ENCODE peak calls at places on chromosomes 16 and 17, in ten cellular contexts. One of them, this sample, is unnamed.

GRCh38 chr17:14940112-14940945 is 324.8 kb downstream of the PMP22 start:
- DNase-seq in choroid plexus epithelial cell: peak
- DNase-seq in endothelial cell: no peak
- DNase-seq in stomach: no peak
- DNase-seq in Calu3: no peak
- DNase-seq in activated B cell treated with CpG ODN at 0.5 μM for 24 hours: no peak
- DNase-seq in PC-9: no peak
- DNase-seq in uterus: no peak
- DNase-seq in cardiac fibroblast: no peak
- DNase-seq in left lung: no peak
- DNase-seq in this sample: no peak

GRCh38 chr16:67015317-67015731 is 13.6 kb upstream of the CBFB start:
- DNase-seq in choroid plexus epithelial cell: no peak
- DNase-seq in endothelial cell: no peak
- DNase-seq in stomach: no peak
- DNase-seq in Calu3: peak
- DNase-seq in activated B cell treated with CpG ODN at 0.5 μM for 24 hours: no peak
- DNase-seq in PC-9: no peak
- DNase-seq in uterus: peak
- DNase-seq in cardiac fibroblast: no peak
- DNase-seq in left lung: no peak
- DNase-seq in this sample: peak

GRCh38 chr16:80536246-80536645 is 4.5 kb upstream of the DYNLRB2 start:
- DNase-seq in choroid plexus epithelial cell: no peak
- DNase-seq in endothelial cell: no peak
- DNase-seq in stomach: no peak
- DNase-seq in Calu3: no peak
- DNase-seq in activated B cell treated with CpG ODN at 0.5 μM for 24 hours: no peak
- DNase-seq in PC-9: no peak
- DNase-seq in uterus: no peak
- DNase-seq in cardiac fibroblast: no peak
- DNase-seq in left lung: no peak
- DNase-seq in this sample: no peak

GRCh38 chr16:22969567-22969966 is 155.6 kb downstream of the HS3ST2 start:
- DNase-seq in choroid plexus epithelial cell: no peak
- DNase-seq in endothelial cell: no peak
- DNase-seq in stomach: no peak
- DNase-seq in Calu3: peak
- DNase-seq in activated B cell treated with CpG ODN at 0.5 μM for 24 hours: no peak
- DNase-seq in PC-9: peak
- DNase-seq in uterus: peak
- DNase-seq in cardiac fibroblast: no peak
- DNase-seq in left lung: no peak
- DNase-seq in this sample: no peak

GRCh38 chr16:10619271-10619849 is 39.0 kb upstream of the EMP2 start:
- DNase-seq in choroid plexus epithelial cell: no peak
- DNase-seq in endothelial cell: no peak
- DNase-seq in stomach: peak
- DNase-seq in Calu3: peak
- DNase-seq in activated B cell treated with CpG ODN at 0.5 μM for 24 hours: no peak
- DNase-seq in PC-9: no peak
- DNase-seq in uterus: no peak
- DNase-seq in cardiac fibroblast: no peak
- DNase-seq in left lung: peak
- DNase-seq in this sample: no peak

GRCh38 chr17:78915872-78916632 is 9.1 kb downstream of the TIMP2 start:
- DNase-seq in choroid plexus epithelial cell: peak
- DNase-seq in endothelial cell: peak
- DNase-seq in stomach: peak
- DNase-seq in Calu3: peak
- DNase-seq in activated B cell treated with CpG ODN at 0.5 μM for 24 hours: no peak
- DNase-seq in PC-9: peak
- DNase-seq in uterus: peak
- DNase-seq in cardiac fibroblast: peak
- DNase-seq in left lung: peak
- DNase-seq in this sample: no peak

GRCh38 chr17:74336307-74336706 is 10.3 kb downstream of the KIF19 start:
- DNase-seq in choroid plexus epithelial cell: no peak
- DNase-seq in endothelial cell: no peak
- DNase-seq in stomach: no peak
- DNase-seq in Calu3: no peak
- DNase-seq in activated B cell treated with CpG ODN at 0.5 μM for 24 hours: no peak
- DNase-seq in PC-9: no peak
- DNase-seq in uterus: no peak
- DNase-seq in cardiac fibroblast: no peak
- DNase-seq in left lung: no peak
- DNase-seq in this sample: no peak

GRCh38 chr16:24010440-24011089 is 174.8 kb downstream of the PRKCB start:
- DNase-seq in choroid plexus epithelial cell: peak
- DNase-seq in endothelial cell: peak
- DNase-seq in stomach: peak
- DNase-seq in Calu3: peak
- DNase-seq in activated B cell treated with CpG ODN at 0.5 μM for 24 hours: peak
- DNase-seq in PC-9: no peak
- DNase-seq in uterus: peak
- DNase-seq in cardiac fibroblast: peak
- DNase-seq in left lung: no peak
- DNase-seq in this sample: no peak

GRCh38 chr16:53022374-53022773 is 30.3 kb downstream of the CHD9NB start:
- DNase-seq in choroid plexus epithelial cell: peak
- DNase-seq in endothelial cell: peak
- DNase-seq in stomach: peak
- DNase-seq in Calu3: peak
- DNase-seq in activated B cell treated with CpG ODN at 0.5 μM for 24 hours: no peak
- DNase-seq in PC-9: no peak
- DNase-seq in uterus: peak
- DNase-seq in cardiac fibroblast: peak
- DNase-seq in left lung: no peak
- DNase-seq in this sample: no peak

GRCh38 chr17:32813021-32813420 is 63.9 kb downstream of the MYO1D start:
- DNase-seq in choroid plexus epithelial cell: peak
- DNase-seq in endothelial cell: no peak
- DNase-seq in stomach: no peak
- DNase-seq in Calu3: no peak
- DNase-seq in activated B cell treated with CpG ODN at 0.5 μM for 24 hours: no peak
- DNase-seq in PC-9: no peak
- DNase-seq in uterus: no peak
- DNase-seq in cardiac fibroblast: peak
- DNase-seq in left lung: no peak
- DNase-seq in this sample: no peak

GRCh38 chr16:2584742-2585650 is 47.2 kb downstream of the PDPK1 start:
- DNase-seq in choroid plexus epithelial cell: peak
- DNase-seq in endothelial cell: no peak
- DNase-seq in stomach: no peak
- DNase-seq in Calu3: no peak
- DNase-seq in activated B cell treated with CpG ODN at 0.5 μM for 24 hours: no peak
- DNase-seq in PC-9: no peak
- DNase-seq in uterus: no peak
- DNase-seq in cardiac fibroblast: peak
- DNase-seq in left lung: peak
- DNase-seq in this sample: no peak

GRCh38 chr16:72910875-72911274 is 137.1 kb downstream of the ZFHX3 start:
- DNase-seq in choroid plexus epithelial cell: no peak
- DNase-seq in endothelial cell: no peak
- DNase-seq in stomach: no peak
- DNase-seq in Calu3: no peak
- DNase-seq in activated B cell treated with CpG ODN at 0.5 μM for 24 hours: no peak
- DNase-seq in PC-9: no peak
- DNase-seq in uterus: no peak
- DNase-seq in cardiac fibroblast: no peak
- DNase-seq in left lung: no peak
- DNase-seq in this sample: no peak

GRCh38 chr17:61579961-61580360 is 11.1 kb downstream of the NACA2 start:
- DNase-seq in choroid plexus epithelial cell: no peak
- DNase-seq in endothelial cell: no peak
- DNase-seq in stomach: no peak
- DNase-seq in Calu3: no peak
- DNase-seq in activated B cell treated with CpG ODN at 0.5 μM for 24 hours: no peak
- DNase-seq in PC-9: no peak
- DNase-seq in uterus: no peak
- DNase-seq in cardiac fibroblast: no peak
- DNase-seq in left lung: no peak
- DNase-seq in this sample: no peak
- TF ChIP-seq CTCF in choroid plexus epithelial cell: no peak
- TF ChIP-seq CTCF in endothelial cell: no peak
- TF ChIP-seq CTCF in stomach: no peak
- TF ChIP-seq CTCF in Calu3: no peak
- TF ChIP-seq CTCF in activated B cell treated with CpG ODN at 0.5 μM for 24 hours: no peak
- TF ChIP-seq CTCF in PC-9: no peak
- TF ChIP-seq CTCF in uterus: no peak
- TF ChIP-seq CTCF in cardiac fibroblast: no peak
- TF ChIP-seq CTCF in left lung: no peak
- TF ChIP-seq CTCF in this sample: no peak

GRCh38 chr16:68235105-68235881 is 634 bp downstream of the ESRP2 start:
- DNase-seq in choroid plexus epithelial cell: no peak
- DNase-seq in endothelial cell: no peak
- DNase-seq in stomach: peak
- DNase-seq in Calu3: peak
- DNase-seq in activated B cell treated with CpG ODN at 0.5 μM for 24 hours: no peak
- DNase-seq in PC-9: peak
- DNase-seq in uterus: no peak
- DNase-seq in cardiac fibroblast: no peak
- DNase-seq in left lung: peak
- DNase-seq in this sample: no peak
- TF ChIP-seq CTCF in choroid plexus epithelial cell: no peak
- TF ChIP-seq CTCF in endothelial cell: no peak
- TF ChIP-seq CTCF in stomach: no peak
- TF ChIP-seq CTCF in Calu3: no peak
- TF ChIP-seq CTCF in activated B cell treated with CpG ODN at 0.5 μM for 24 hours: no peak
- TF ChIP-seq CTCF in PC-9: no peak
- TF ChIP-seq CTCF in uterus: no peak
- TF ChIP-seq CTCF in cardiac fibroblast: no peak
- TF ChIP-seq CTCF in left lung: no peak
- TF ChIP-seq CTCF in this sample: no peak

GRCh38 chr16:28062261-28063046 is 1.1 kb downstream of the GSG1L start:
- DNase-seq in choroid plexus epithelial cell: no peak
- DNase-seq in endothelial cell: no peak
- DNase-seq in stomach: no peak
- DNase-seq in Calu3: no peak
- DNase-seq in activated B cell treated with CpG ODN at 0.5 μM for 24 hours: no peak
- DNase-seq in PC-9: no peak
- DNase-seq in uterus: no peak
- DNase-seq in cardiac fibroblast: no peak
- DNase-seq in left lung: no peak
- DNase-seq in this sample: no peak

GRCh38 chr16:28064706-28065249 is 1.3 kb upstream of the GSG1L start:
- DNase-seq in choroid plexus epithelial cell: no peak
- DNase-seq in endothelial cell: no peak
- DNase-seq in stomach: no peak
- DNase-seq in Calu3: no peak
- DNase-seq in activated B cell treated with CpG ODN at 0.5 μM for 24 hours: no peak
- DNase-seq in PC-9: no peak
- DNase-seq in uterus: no peak
- DNase-seq in cardiac fibroblast: no peak
- DNase-seq in left lung: no peak
- DNase-seq in this sample: no peak

GRCh38 chr16:28063047-28063521 is 430 bp downstream of the GSG1L start:
- DNase-seq in choroid plexus epithelial cell: peak
- DNase-seq in endothelial cell: peak
- DNase-seq in stomach: no peak
- DNase-seq in Calu3: no peak
- DNase-seq in activated B cell treated with CpG ODN at 0.5 μM for 24 hours: no peak
- DNase-seq in PC-9: no peak
- DNase-seq in uterus: no peak
- DNase-seq in cardiac fibroblast: no peak
- DNase-seq in left lung: no peak
- DNase-seq in this sample: no peak

GRCh38 chr16:28064150-28064549 is 636 bp upstream of the GSG1L start:
- DNase-seq in choroid plexus epithelial cell: no peak
- DNase-seq in endothelial cell: no peak
- DNase-seq in stomach: no peak
- DNase-seq in Calu3: no peak
- DNase-seq in activated B cell treated with CpG ODN at 0.5 μM for 24 hours: no peak
- DNase-seq in PC-9: no peak
- DNase-seq in uterus: no peak
- DNase-seq in cardiac fibroblast: no peak
- DNase-seq in left lung: no peak
- DNase-seq in this sample: no peak

DNA sequence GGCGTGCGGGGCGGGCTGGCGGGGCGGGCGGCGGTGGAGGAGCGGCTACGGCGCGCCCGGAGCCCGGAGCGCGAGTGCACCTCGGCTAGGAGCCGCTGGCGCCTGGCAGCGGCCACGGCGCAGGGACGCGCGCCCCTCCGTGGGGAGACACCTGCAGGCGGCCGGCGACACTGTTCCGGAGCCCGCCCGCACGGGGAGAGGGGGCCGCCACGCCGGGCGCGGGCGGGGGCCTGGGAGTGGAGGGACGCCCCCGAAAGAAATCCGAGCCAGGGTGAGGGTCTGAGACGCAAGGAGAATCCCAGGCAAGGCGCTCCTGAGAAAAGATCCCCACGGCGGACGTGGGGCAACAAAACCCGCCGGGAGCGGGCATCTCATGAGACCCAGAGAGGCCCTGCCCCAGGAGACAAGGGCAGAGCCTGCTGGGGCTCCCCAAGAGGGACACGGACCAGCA is at the start of gene GSG1L:
- DNase-seq in choroid plexus epithelial cell: no peak
- DNase-seq in endothelial cell: peak
- DNase-seq in stomach: no peak
- DNase-seq in Calu3: peak
- DNase-seq in activated B cell treated with CpG ODN at 0.5 μM for 24 hours: no peak
- DNase-seq in PC-9: no peak
- DNase-seq in uterus: no peak
- DNase-seq in cardiac fibroblast: no peak
- DNase-seq in left lung: no peak
- DNase-seq in this sample: no peak
- TF ChIP-seq CTCF in choroid plexus epithelial cell: no peak
- TF ChIP-seq CTCF in endothelial cell: no peak
- TF ChIP-seq CTCF in stomach: no peak
- TF ChIP-seq CTCF in Calu3: peak
- TF ChIP-seq CTCF in activated B cell treated with CpG ODN at 0.5 μM for 24 hours: no peak
- TF ChIP-seq CTCF in PC-9: no peak
- TF ChIP-seq CTCF in uterus: no peak
- TF ChIP-seq CTCF in cardiac fibroblast: no peak
- TF ChIP-seq CTCF in left lung: no peak
- TF ChIP-seq CTCF in this sample: no peak

DNA sequence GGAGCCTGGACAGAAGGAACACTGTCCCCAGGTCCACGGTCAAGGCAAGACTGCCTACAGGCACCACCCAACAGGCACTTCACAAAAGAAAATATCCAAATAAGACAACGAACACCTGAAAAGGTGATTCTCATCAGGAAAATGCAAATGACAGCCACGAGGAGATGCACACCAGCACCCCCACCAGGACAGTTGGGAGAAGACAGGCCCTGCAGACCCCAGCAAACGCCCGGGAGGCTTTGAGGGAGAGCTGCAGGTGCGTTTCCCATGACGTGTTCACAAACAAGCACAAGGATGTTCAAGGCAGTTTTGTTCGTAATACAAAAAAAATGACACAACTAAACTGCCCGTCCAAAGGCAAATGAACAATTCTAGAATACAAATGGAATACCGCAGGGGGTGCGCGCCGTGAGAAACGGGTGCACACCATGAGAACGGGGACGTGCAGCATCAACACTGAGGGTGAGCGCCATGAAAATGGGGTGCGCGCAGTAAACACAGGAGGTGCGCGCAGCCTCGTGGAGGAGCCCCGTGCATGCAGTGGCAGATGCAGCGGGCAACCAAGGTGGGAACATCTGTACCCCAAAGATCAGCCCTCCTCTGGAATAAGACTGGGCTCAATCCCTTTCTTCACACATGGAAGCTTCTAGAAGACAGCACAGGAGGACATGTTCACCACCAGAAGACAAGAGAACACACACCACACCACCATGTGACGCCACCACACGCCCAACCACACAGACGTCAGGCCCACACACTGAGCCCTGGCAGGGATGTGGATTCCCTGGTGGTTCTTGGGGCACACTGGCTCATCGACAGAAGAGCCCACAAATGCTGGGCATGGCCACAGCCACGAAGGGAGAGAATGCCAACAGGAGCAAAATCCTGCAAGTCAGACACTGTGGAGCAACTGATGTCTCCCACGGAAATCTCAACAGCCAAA is 91.2 kb downstream of the ZNF778 start:
- DNase-seq in choroid plexus epithelial cell: no peak
- DNase-seq in endothelial cell: peak
- DNase-seq in stomach: no peak
- DNase-seq in Calu3: peak
- DNase-seq in activated B cell treated with CpG ODN at 0.5 μM for 24 hours: no peak
- DNase-seq in PC-9: no peak
- DNase-seq in uterus: no peak
- DNase-seq in cardiac fibroblast: no peak
- DNase-seq in left lung: peak
- DNase-seq in this sample: no peak
- TF ChIP-seq CTCF in choroid plexus epithelial cell: peak
- TF ChIP-seq CTCF in endothelial cell: peak
- TF ChIP-seq CTCF in stomach: peak
- TF ChIP-seq CTCF in Calu3: peak
- TF ChIP-seq CTCF in activated B cell treated with CpG ODN at 0.5 μM for 24 hours: no peak
- TF ChIP-seq CTCF in PC-9: peak
- TF ChIP-seq CTCF in uterus: peak
- TF ChIP-seq CTCF in cardiac fibroblast: peak
- TF ChIP-seq CTCF in left lung: peak
- TF ChIP-seq CTCF in this sample: no peak